ENCODE peak calls at places on chromosome 1, in six cellular contexts. One of them, this sample, is unnamed.

GRCh38 chr1:69510026-69510425 is 57.7 kb upstream of the LRRC7 start:
- DNase-seq in stimulated activated CD4-positive, alpha-beta T cell treated with anti-CD3 and anti-CD28 coated beads, Interleukin-4, amount 100 ng/mL, for 4 hours: no peak
- DNase-seq in GM03348: no peak
- DNase-seq in A549: no peak
- DNase-seq in activated CD4-positive, alpha-beta T cell treated with anti-CD3 and anti-CD28 coated beads, Interleukin-2, amount 50 U/mL, for 4 hours: no peak
- DNase-seq in GM12891: no peak
- DNase-seq in this sample: no peak

GRCh38 chr1:170698711-170699275 is 34.9 kb downstream of the PRRX1 start:
- DNase-seq in stimulated activated CD4-positive, alpha-beta T cell treated with anti-CD3 and anti-CD28 coated beads, Interleukin-4, amount 100 ng/mL, for 4 hours: no peak
- DNase-seq in GM03348: peak
- DNase-seq in A549: no peak
- DNase-seq in activated CD4-positive, alpha-beta T cell treated with anti-CD3 and anti-CD28 coated beads, Interleukin-2, amount 50 U/mL, for 4 hours: no peak
- DNase-seq in GM12891: no peak
- DNase-seq in this sample: no peak

GRCh38 chr1:11806307-11806936 is 431 bp downstream of the CLCN6 start:
- DNase-seq in stimulated activated CD4-positive, alpha-beta T cell treated with anti-CD3 and anti-CD28 coated beads, Interleukin-4, amount 100 ng/mL, for 4 hours: no peak
- DNase-seq in GM03348: peak
- DNase-seq in A549: no peak
- DNase-seq in activated CD4-positive, alpha-beta T cell treated with anti-CD3 and anti-CD28 coated beads, Interleukin-2, amount 50 U/mL, for 4 hours: no peak
- DNase-seq in GM12891: no peak
- DNase-seq in this sample: no peak

GRCh38 chr1:82269466-82269865 is 468.7 kb downstream of the ADGRL2 start:
- DNase-seq in stimulated activated CD4-positive, alpha-beta T cell treated with anti-CD3 and anti-CD28 coated beads, Interleukin-4, amount 100 ng/mL, for 4 hours: no peak
- DNase-seq in GM03348: peak
- DNase-seq in A549: no peak
- DNase-seq in activated CD4-positive, alpha-beta T cell treated with anti-CD3 and anti-CD28 coated beads, Interleukin-2, amount 50 U/mL, for 4 hours: no peak
- DNase-seq in GM12891: no peak
- DNase-seq in this sample: no peak

GRCh38 chr1:109197163-109198042 is 16.3 kb upstream of the SARS1 start:
- DNase-seq in stimulated activated CD4-positive, alpha-beta T cell treated with anti-CD3 and anti-CD28 coated beads, Interleukin-4, amount 100 ng/mL, for 4 hours: no peak
- DNase-seq in GM03348: peak
- DNase-seq in A549: peak
- DNase-seq in activated CD4-positive, alpha-beta T cell treated with anti-CD3 and anti-CD28 coated beads, Interleukin-2, amount 50 U/mL, for 4 hours: no peak
- DNase-seq in GM12891: no peak
- DNase-seq in this sample: no peak

GRCh38 chr1:88462481-88463261 is 221.4 kb upstream of the PKN2 start:
- DNase-seq in stimulated activated CD4-positive, alpha-beta T cell treated with anti-CD3 and anti-CD28 coated beads, Interleukin-4, amount 100 ng/mL, for 4 hours: no peak
- DNase-seq in GM03348: peak
- DNase-seq in A549: peak
- DNase-seq in activated CD4-positive, alpha-beta T cell treated with anti-CD3 and anti-CD28 coated beads, Interleukin-2, amount 50 U/mL, for 4 hours: no peak
- DNase-seq in GM12891: no peak
- DNase-seq in this sample: no peak

GRCh38 chr1:33624991-33625870 is 152.8 kb downstream of the ZSCAN20 start:
- DNase-seq in stimulated activated CD4-positive, alpha-beta T cell treated with anti-CD3 and anti-CD28 coated beads, Interleukin-4, amount 100 ng/mL, for 4 hours: no peak
- DNase-seq in GM03348: no peak
- DNase-seq in A549: no peak
- DNase-seq in activated CD4-positive, alpha-beta T cell treated with anti-CD3 and anti-CD28 coated beads, Interleukin-2, amount 50 U/mL, for 4 hours: no peak
- DNase-seq in GM12891: peak
- DNase-seq in this sample: no peak

GRCh38 chr1:194477908-194478307 is 1291.5 kb upstream of the B3GALT2 start:
- DNase-seq in stimulated activated CD4-positive, alpha-beta T cell treated with anti-CD3 and anti-CD28 coated beads, Interleukin-4, amount 100 ng/mL, for 4 hours: no peak
- DNase-seq in GM03348: no peak
- DNase-seq in A549: no peak
- DNase-seq in activated CD4-positive, alpha-beta T cell treated with anti-CD3 and anti-CD28 coated beads, Interleukin-2, amount 50 U/mL, for 4 hours: no peak
- DNase-seq in GM12891: no peak
- DNase-seq in this sample: no peak

GRCh38 chr1:218779341-218779831 is 394.3 kb upstream of the LYPLAL1 start:
- DNase-seq in stimulated activated CD4-positive, alpha-beta T cell treated with anti-CD3 and anti-CD28 coated beads, Interleukin-4, amount 100 ng/mL, for 4 hours: no peak
- DNase-seq in GM03348: no peak
- DNase-seq in A549: no peak
- DNase-seq in activated CD4-positive, alpha-beta T cell treated with anti-CD3 and anti-CD28 coated beads, Interleukin-2, amount 50 U/mL, for 4 hours: no peak
- DNase-seq in GM12891: no peak
- DNase-seq in this sample: no peak

This sample was measured in effector memory CD8-positive, alpha-beta T cell.